ENCODE peak calls at places on chromosomes 2 and 18, in four cellular contexts. D, M, V and P are unnamed samples.

GRCh38 chr2:71534786-71535185 is 81.4 kb downstream of the DYSF start:
- DNase-seq in D (no peak), M (no peak), V (no peak), P (no peak)

GRCh38 chr2:100974712-100975520 is 27.2 kb upstream of the RPL31 start:
- DNase-seq in D (no peak), M (no peak), V (no peak), P (no peak)

GRCh38 chr2:32011566-32011960 is 755 bp upstream of the MEMO1 start:
- DNase-seq in D (no peak), M (no peak), V (no peak), P (no peak)

GRCh38 chr2:4992226-4992625 is 700.0 kb upstream of the SOX11 start:
- DNase-seq in D (no peak), M (no peak), V (no peak), P (no peak)

GRCh38 chr2:146240376-146240775 is 1604.5 kb upstream of the ACVR2A start:
- DNase-seq in D (no peak), M (no peak), V (no peak), P (no peak)

GRCh38 chr2:235661136-235661535 is 167.3 kb downstream of the AGAP1 start:
- DNase-seq in D (no peak), M (no peak), V (no peak), P (no peak)

GRCh38 chr2:214731008-214731407 is 78.5 kb downstream of the BARD1 start:
- DNase-seq in D (no peak), M (no peak), V (no peak), P (peak; percentile 74)

GRCh38 chr18:78632111-78632541 is 347.5 kb upstream of the SALL3 start:
- DNase-seq in D (no peak), M (no peak), V (no peak), P (no peak)

GRCh38 chr2:178924817-178925216 is 117.6 kb upstream of the TTN start:
- DNase-seq in D (no peak), M (no peak), V (no peak), P (no peak)

GRCh38 chr2:135742307-135742838 is 718 bp downstream of the UBXN4 start:
- DNase-seq in D (peak; percentile 35), M (no peak), V (peak; percentile 21), P (peak; percentile 52)

GRCh38 chr2:231545105-231545902 is 15.1 kb upstream of the NMUR1 start:
- DNase-seq in D (peak; percentile 41), M (no peak), V (no peak), P (no peak)

GRCh38 chr2:46818141-46818552 is 97.5 kb downstream of the MCFD2 start:
- DNase-seq in D (peak; percentile 51), M (peak; percentile 94), V (no peak), P (no peak)

GRCh38 chr2:202135111-202135874 is 62.2 kb downstream of the KIAA2012 start:
- DNase-seq in D (peak; percentile 63), M (peak; percentile 86), V (no peak), P (peak; percentile 54)

GRCh38 chr18:39521164-39521563 is 1955.6 kb upstream of the CELF4 start:
- DNase-seq in D (no peak), M (no peak), V (no peak), P (no peak)

GRCh38 chr2:195363496-195363895 is 293.5 kb upstream of the SLC39A10 start:
- DNase-seq in D (no peak), M (no peak), V (no peak), P (no peak)

DNA sequence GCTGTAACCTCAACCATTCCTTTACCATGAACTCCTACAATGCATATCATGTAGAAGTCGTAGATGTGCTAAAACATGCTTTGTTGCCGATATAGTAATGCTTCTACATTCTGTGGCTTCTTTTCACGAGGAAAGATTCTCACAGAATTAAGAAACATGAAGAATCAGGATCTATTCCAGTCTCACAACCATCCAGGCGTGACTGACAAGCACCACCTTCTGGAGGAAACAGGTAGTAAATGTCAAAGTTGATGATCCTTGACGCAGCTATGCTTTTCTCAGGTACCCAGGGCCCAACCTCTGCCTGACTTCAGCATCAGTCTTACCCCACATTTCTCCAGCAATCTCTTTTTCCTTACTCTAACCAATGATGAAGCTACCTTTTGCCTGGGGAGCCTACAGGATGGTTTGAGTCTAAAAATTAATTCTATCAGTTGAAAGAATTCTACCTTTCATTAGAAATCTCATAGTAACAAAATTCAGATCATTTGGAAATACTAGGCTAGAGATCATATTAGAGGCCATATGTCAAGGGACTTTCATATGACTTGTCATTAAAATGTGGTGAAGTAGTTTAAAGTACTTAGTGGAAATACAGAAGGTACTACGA is 123.3 kb upstream of the RND3 start:
- DNase-seq in D (no peak), M (no peak), V (peak; percentile 56), P (no peak)
- TF ChIP-seq CTCF in D (no peak), M (peak; percentile 12), V (peak; percentile 92), P (peak; percentile 71)

DNA sequence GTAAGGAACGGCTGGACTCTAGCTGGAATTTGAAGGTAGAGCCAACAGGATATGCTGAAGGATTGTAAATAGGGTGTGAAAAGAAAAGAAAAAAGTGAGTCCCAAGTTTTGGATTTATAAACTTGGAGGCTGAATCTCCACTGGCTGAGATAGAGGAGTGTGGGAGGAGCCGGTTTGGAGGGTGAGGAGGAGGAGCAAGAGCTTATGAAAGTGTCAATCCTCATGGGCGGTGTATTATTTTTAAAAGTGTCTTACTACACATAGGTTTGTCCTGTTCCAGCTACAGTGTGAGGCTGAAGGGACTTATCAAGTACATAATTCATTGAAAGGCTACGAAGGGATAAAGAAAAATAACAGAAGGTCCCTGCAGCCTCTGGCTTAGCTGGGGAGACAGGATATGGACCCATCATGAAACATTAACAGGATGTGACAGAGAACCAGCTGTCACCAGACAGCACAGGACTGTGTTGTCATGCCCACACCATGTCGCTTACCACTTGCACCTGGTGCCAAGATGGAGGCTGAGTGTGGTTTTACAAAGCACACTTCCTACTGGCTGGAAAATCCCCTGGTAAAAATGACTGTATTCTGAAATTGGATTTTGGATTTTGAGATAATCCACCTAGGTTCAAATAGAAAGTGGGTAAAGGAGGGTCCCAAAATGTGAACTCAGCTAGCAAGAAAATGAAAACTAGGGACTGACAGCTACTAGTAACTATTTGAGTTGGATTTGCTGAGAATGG is 2.5 kb upstream of the MREG start:
- DNase-seq in D (no peak), M (no peak), V (no peak), P (no peak)
- H3K4me3 ChIP-seq in D (no peak overlapping the region), M (no peak overlapping the region), V (no peak overlapping the region), P (no peak overlapping the region)

GRCh38 chr2:36918307-36918706 is 48.0 kb downstream of the STRN start:
- DNase-seq in D (no peak), M (no peak), V (no peak), P (no peak)
- TF ChIP-seq CTCF in D (no peak), M (no peak), V (peak; percentile 43), P (peak; percentile 36)

DNA sequence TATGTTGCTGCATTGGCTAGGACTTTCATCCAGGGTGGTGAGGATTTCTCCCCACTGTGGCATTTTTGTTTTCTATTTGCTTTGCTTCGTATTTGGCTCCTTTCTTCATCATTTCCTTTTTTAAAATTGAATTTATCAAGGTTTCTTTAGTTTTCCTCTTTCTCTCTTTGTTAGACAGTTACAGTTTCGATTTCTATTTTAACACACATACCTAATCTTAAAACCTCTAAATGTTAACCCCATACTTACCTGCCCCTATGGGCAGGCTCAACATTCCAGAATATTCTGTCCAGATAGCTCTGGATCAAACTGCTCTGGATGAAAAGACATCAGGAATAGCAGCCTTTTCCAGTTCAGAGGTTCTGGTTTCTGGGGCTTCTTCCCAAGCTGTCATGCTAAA is 49.2 kb downstream of the DIPK1C start:
- DNase-seq in D (no peak), M (no peak), V (no peak), P (no peak)
- H3K4me3 ChIP-seq in D (no peak overlapping the region), M (no peak overlapping the region), V (no peak overlapping the region), P (no peak overlapping the region)

DNA sequence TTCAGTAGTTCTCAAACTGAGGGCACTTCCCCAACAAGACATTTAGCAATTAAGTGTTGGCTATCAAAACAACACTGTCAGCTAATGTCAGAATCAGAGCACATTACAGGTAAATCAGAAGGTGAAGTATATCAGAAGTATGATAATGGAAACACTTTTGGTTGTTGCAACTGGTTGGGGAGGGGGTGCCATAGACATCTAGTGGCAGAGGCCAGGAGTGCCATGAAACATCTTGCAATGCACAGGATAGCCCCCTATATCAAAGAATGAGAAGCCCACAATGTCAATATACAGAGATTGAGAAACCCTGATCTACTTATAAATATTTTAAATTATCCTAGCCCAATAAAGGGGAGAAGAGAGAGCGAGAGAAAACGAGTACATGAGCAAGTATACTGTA is 4.9 kb upstream of the XPO1 start:
- DNase-seq in D (no peak), M (no peak), V (no peak), P (no peak)
- TF ChIP-seq CTCF in D (no peak), M (no peak), V (no peak), P (peak; percentile 22)

GRCh38 chr2:148358375-148358774 is 286.2 kb upstream of the EPC2 start:
- DNase-seq in D (no peak), M (no peak), V (no peak), P (no peak)
- H3K4me3 ChIP-seq in D (no peak overlapping the region), M (no peak overlapping the region), V (no peak overlapping the region), P (no peak overlapping the region)

GRCh38 chr2:37893327-37893726 is 31.8 kb upstream of the RMDN2 start:
- DNase-seq in D (no peak), M (no peak), V (no peak), P (no peak)

GRCh38 chr2:37896319-37896718 is 28.8 kb upstream of the RMDN2 start:
- DNase-seq in D (no peak), M (no peak), V (no peak), P (no peak)

GRCh38 chr2:37895135-37895534 is 30.0 kb upstream of the RMDN2 start:
- DNase-seq in D (no peak), M (no peak), V (no peak), P (no peak)

GRCh38 chr2:37894047-37894446 is 31.0 kb upstream of the RMDN2 start:
- DNase-seq in D (peak; percentile 70), M (no peak), V (no peak), P (no peak)

GRCh38 chr2:37894601-37895000 is 30.5 kb upstream of the RMDN2 start:
- DNase-seq in D (no peak), M (no peak), V (no peak), P (no peak)
- TF ChIP-seq CTCF in D (no peak), M (no peak), V (no peak), P (no peak)

GRCh38 chr2:137845422-137845821 is 118.9 kb upstream of the HNMT start:
- DNase-seq in D (no peak), M (no peak), V (no peak), P (no peak)

GRCh38 chr2:137846993-137847392 is 117.3 kb upstream of the HNMT start:
- DNase-seq in D (no peak), M (no peak), V (no peak), P (no peak)

GRCh38 chr2:137842430-137842829 is 121.8 kb upstream of the HNMT start:
- DNase-seq in D (no peak), M (no peak), V (no peak), P (no peak)

GRCh38 chr2:137842952-137843351 is 121.3 kb upstream of the HNMT start:
- DNase-seq in D (no peak), M (no peak), V (no peak), P (no peak)

DNA sequence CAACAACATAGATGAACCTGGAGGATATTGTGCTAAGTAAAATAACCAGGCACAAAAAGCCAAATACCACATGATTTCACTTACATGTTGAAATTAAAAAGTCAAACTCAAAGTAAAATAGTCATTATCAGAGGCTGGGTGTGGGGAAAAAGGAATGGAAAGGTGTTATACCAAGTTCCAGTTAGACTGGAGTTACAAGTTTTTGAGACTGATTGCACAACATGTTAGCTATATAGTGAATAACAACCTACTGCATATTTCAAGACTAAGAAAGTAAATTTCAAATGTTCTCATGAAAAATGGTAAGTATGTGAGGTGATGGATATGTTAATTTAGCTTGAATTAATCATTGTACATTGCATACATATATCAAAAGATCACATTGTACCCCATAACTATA is 116.8 kb upstream of the HNMT start:
- DNase-seq in D (no peak), M (no peak), V (no peak), P (no peak)
- H3K4me3 ChIP-seq in D (no peak overlapping the region), M (no peak overlapping the region), V (no peak overlapping the region), P (no peak overlapping the region)